ENCODE peak calls at places on chromosomes 5 and 9, in six cellular contexts. One of them, this sample, is unnamed.

GRCh38 chr9:5949103-5949699 is 58.5 kb downstream of the MLANA start:
- DNase-seq in mammary epithelial cell: peak; percentile 21
- DNase-seq in epithelial cell of esophagus: peak; percentile 59
- DNase-seq in lower leg skin: peak; percentile 29
- DNase-seq in WTC11: no peak
- DNase-seq in GM10248: no peak
- DNase-seq in this sample: no peak

GRCh38 chr5:36396640-36397039 is 94.9 kb upstream of the RANBP3L start:
- DNase-seq in mammary epithelial cell: no peak
- DNase-seq in epithelial cell of esophagus: no peak
- DNase-seq in lower leg skin: no peak
- DNase-seq in WTC11: no peak
- DNase-seq in GM10248: no peak
- DNase-seq in this sample: no peak

GRCh38 chr9:122904466-122904822 is 715 bp downstream of the RC3H2 start:
- DNase-seq in mammary epithelial cell: peak; percentile 47
- DNase-seq in epithelial cell of esophagus: peak; percentile 27
- DNase-seq in lower leg skin: no peak
- DNase-seq in WTC11: peak; percentile 54
- DNase-seq in GM10248: peak; percentile 29
- DNase-seq in this sample: no peak

GRCh38 chr9:35579130-35579529 is 25.9 kb upstream of the TESK1 start:
- DNase-seq in mammary epithelial cell: peak; percentile 49
- DNase-seq in epithelial cell of esophagus: peak; percentile 23
- DNase-seq in lower leg skin: no peak
- DNase-seq in WTC11: no peak
- DNase-seq in GM10248: no peak
- DNase-seq in this sample: no peak

GRCh38 chr9:125889122-125889523 is 141.9 kb downstream of the PBX3 start:
- DNase-seq in mammary epithelial cell: peak; percentile 63
- DNase-seq in epithelial cell of esophagus: peak; percentile 10
- DNase-seq in lower leg skin: no peak
- DNase-seq in WTC11: peak; percentile 16
- DNase-seq in GM10248: peak; percentile 8
- DNase-seq in this sample: no peak

GRCh38 chr5:160419458-160420330 is 813 bp upstream of the SLU7 start:
- DNase-seq in mammary epithelial cell: no peak
- DNase-seq in epithelial cell of esophagus: no peak
- DNase-seq in lower leg skin: no peak
- DNase-seq in WTC11: no peak
- DNase-seq in GM10248: no peak
- DNase-seq in this sample: no peak

GRCh38 chr9:78054180-78054579 is 22.6 kb upstream of the GNAQ start:
- DNase-seq in mammary epithelial cell: peak; percentile 25
- DNase-seq in epithelial cell of esophagus: peak; percentile 57
- DNase-seq in lower leg skin: no peak
- DNase-seq in WTC11: no peak
- DNase-seq in GM10248: no peak
- DNase-seq in this sample: no peak

GRCh38 chr9:122213589-122214413 is 15.0 kb downstream of the LHX6 start:
- DNase-seq in mammary epithelial cell: peak; percentile 84
- DNase-seq in epithelial cell of esophagus: peak; percentile 87
- DNase-seq in lower leg skin: no peak
- DNase-seq in WTC11: peak; percentile 94
- DNase-seq in GM10248: peak; percentile 87
- DNase-seq in this sample: peak; percentile 71

GRCh38 chr5:107396351-107396690 is 274.4 kb downstream of the EFNA5 start:
- DNase-seq in mammary epithelial cell: no peak
- DNase-seq in epithelial cell of esophagus: no peak
- DNase-seq in lower leg skin: no peak
- DNase-seq in WTC11: no peak
- DNase-seq in GM10248: no peak
- DNase-seq in this sample: no peak

GRCh38 chr5:6522983-6523382 is 74.3 kb downstream of the UBE2QL1 start:
- DNase-seq in mammary epithelial cell: no peak
- DNase-seq in epithelial cell of esophagus: no peak
- DNase-seq in lower leg skin: peak; percentile 83
- DNase-seq in WTC11: no peak
- DNase-seq in GM10248: no peak
- DNase-seq in this sample: no peak

GRCh38 chr9:84862786-84863185 is 193.3 kb downstream of the NTRK2 start:
- DNase-seq in mammary epithelial cell: peak; percentile 67
- DNase-seq in epithelial cell of esophagus: peak; percentile 81
- DNase-seq in lower leg skin: no peak
- DNase-seq in WTC11: peak; percentile 74
- DNase-seq in GM10248: no peak
- DNase-seq in this sample: peak; percentile 52

GRCh38 chr5:158326241-158326640 is 467.3 kb upstream of the CLINT1 start:
- DNase-seq in mammary epithelial cell: no peak
- DNase-seq in epithelial cell of esophagus: no peak
- DNase-seq in lower leg skin: no peak
- DNase-seq in WTC11: no peak
- DNase-seq in GM10248: no peak
- DNase-seq in this sample: no peak

GRCh38 chr5:144230806-144231205 is 60.1 kb downstream of the KCTD16 start:
- DNase-seq in mammary epithelial cell: no peak
- DNase-seq in epithelial cell of esophagus: no peak
- DNase-seq in lower leg skin: no peak
- DNase-seq in WTC11: no peak
- DNase-seq in GM10248: no peak
- DNase-seq in this sample: no peak

GRCh38 chr9:78574354-78575036 is 277.6 kb downstream of the PSAT1 start:
- DNase-seq in mammary epithelial cell: no peak
- DNase-seq in epithelial cell of esophagus: peak; percentile 20
- DNase-seq in lower leg skin: no peak
- DNase-seq in WTC11: no peak
- DNase-seq in GM10248: no peak
- DNase-seq in this sample: no peak

GRCh38 chr5:139138109-139138508 is 60.1 kb downstream of the SIL1 start:
- DNase-seq in mammary epithelial cell: peak; percentile 41
- DNase-seq in epithelial cell of esophagus: peak; percentile 16
- DNase-seq in lower leg skin: no peak
- DNase-seq in WTC11: no peak
- DNase-seq in GM10248: no peak
- DNase-seq in this sample: no peak

GRCh38 chr9:25960235-25960634 is 282.0 kb upstream of the TUSC1 start:
- DNase-seq in mammary epithelial cell: no peak
- DNase-seq in epithelial cell of esophagus: no peak
- DNase-seq in lower leg skin: no peak
- DNase-seq in WTC11: no peak
- DNase-seq in GM10248: no peak
- DNase-seq in this sample: no peak

GRCh38 chr9:77841739-77842386 is 189.7 kb downstream of the GNAQ start:
- DNase-seq in mammary epithelial cell: no peak
- DNase-seq in epithelial cell of esophagus: no peak
- DNase-seq in lower leg skin: no peak
- DNase-seq in WTC11: no peak
- DNase-seq in GM10248: no peak
- DNase-seq in this sample: no peak

GRCh38 chr9:73577867-73578266 is 426.2 kb downstream of the ANXA1 start:
- DNase-seq in mammary epithelial cell: peak; percentile 12
- DNase-seq in epithelial cell of esophagus: peak; percentile 71
- DNase-seq in lower leg skin: no peak
- DNase-seq in WTC11: no peak
- DNase-seq in GM10248: no peak
- DNase-seq in this sample: peak; percentile 39

GRCh38 chr5:44807269-44807668 is 1.5 kb upstream of the MRPS30 start:
- DNase-seq in mammary epithelial cell: peak; percentile 71
- DNase-seq in epithelial cell of esophagus: peak; percentile 84
- DNase-seq in lower leg skin: no peak
- DNase-seq in WTC11: no peak
- DNase-seq in GM10248: no peak
- DNase-seq in this sample: no peak

GRCh38 chr9:81456431-81456970 is 232.8 kb downstream of the TLE1 start:
- DNase-seq in mammary epithelial cell: no peak
- DNase-seq in epithelial cell of esophagus: no peak
- DNase-seq in lower leg skin: no peak
- DNase-seq in WTC11: no peak
- DNase-seq in GM10248: no peak
- DNase-seq in this sample: no peak

GRCh38 chr5:77101298-77101697 is 14.2 kb upstream of the ZBED3 start:
- DNase-seq in mammary epithelial cell: peak; percentile 76
- DNase-seq in epithelial cell of esophagus: peak; percentile 80
- DNase-seq in lower leg skin: no peak
- DNase-seq in WTC11: no peak
- DNase-seq in GM10248: no peak
- DNase-seq in this sample: no peak

GRCh38 chr5:82470185-82470584 is 192.0 kb upstream of the RPS23 start:
- DNase-seq in mammary epithelial cell: no peak
- DNase-seq in epithelial cell of esophagus: peak; percentile 22
- DNase-seq in lower leg skin: no peak
- DNase-seq in WTC11: no peak
- DNase-seq in GM10248: no peak
- DNase-seq in this sample: no peak

GRCh38 chr5:82931110-82931509 is 146.1 kb downstream of the TMEM167A start:
- DNase-seq in mammary epithelial cell: peak; percentile 77
- DNase-seq in epithelial cell of esophagus: peak; percentile 89
- DNase-seq in lower leg skin: no peak
- DNase-seq in WTC11: no peak
- DNase-seq in GM10248: no peak
- DNase-seq in this sample: no peak

GRCh38 chr5:135013947-135014570 is 20.0 kb downstream of the PITX1 start:
- DNase-seq in mammary epithelial cell: no peak
- DNase-seq in epithelial cell of esophagus: no peak
- DNase-seq in lower leg skin: no peak
- DNase-seq in WTC11: no peak
- DNase-seq in GM10248: no peak
- DNase-seq in this sample: no peak

GRCh38 chr9:92736816-92737606 is 27.6 kb downstream of the BICD2 start:
- DNase-seq in mammary epithelial cell: peak; percentile 91
- DNase-seq in epithelial cell of esophagus: peak; percentile 89
- DNase-seq in lower leg skin: peak; percentile 70
- DNase-seq in WTC11: no peak
- DNase-seq in GM10248: no peak
- DNase-seq in this sample: no peak

GRCh38 chr9:110257097-110257955 is 1.0 kb upstream of the TXN start:
- DNase-seq in mammary epithelial cell: peak; percentile 58
- DNase-seq in epithelial cell of esophagus: peak; percentile 40
- DNase-seq in lower leg skin: no peak
- DNase-seq in WTC11: no peak
- DNase-seq in GM10248: peak; percentile 24
- DNase-seq in this sample: no peak

GRCh38 chr5:83472508-83473343 is 1.2 kb downstream of the VCAN start:
- DNase-seq in mammary epithelial cell: peak; percentile 27
- DNase-seq in epithelial cell of esophagus: no peak
- DNase-seq in lower leg skin: peak; percentile 92
- DNase-seq in WTC11: peak; percentile 59
- DNase-seq in GM10248: peak; percentile 54
- DNase-seq in this sample: peak; percentile 25

GRCh38 chr5:55187370-55187769 is 14.4 kb upstream of the CDC20B start:
- DNase-seq in mammary epithelial cell: peak; percentile 42
- DNase-seq in epithelial cell of esophagus: peak; percentile 65
- DNase-seq in lower leg skin: no peak
- DNase-seq in WTC11: no peak
- DNase-seq in GM10248: no peak
- DNase-seq in this sample: no peak

GRCh38 chr5:113052041-113052795 is 75.6 kb downstream of the DCP2 start:
- DNase-seq in mammary epithelial cell: no peak
- DNase-seq in epithelial cell of esophagus: no peak
- DNase-seq in lower leg skin: peak; percentile 57
- DNase-seq in WTC11: no peak
- DNase-seq in GM10248: no peak
- DNase-seq in this sample: no peak

GRCh38 chr9:90124961-90125360 is 517.7 kb downstream of the DIRAS2 start:
- DNase-seq in mammary epithelial cell: no peak
- DNase-seq in epithelial cell of esophagus: no peak
- DNase-seq in lower leg skin: no peak
- DNase-seq in WTC11: no peak
- DNase-seq in GM10248: no peak
- DNase-seq in this sample: no peak

GRCh38 chr5:31377284-31377946 is 154.5 kb downstream of the DROSHA start:
- DNase-seq in mammary epithelial cell: no peak
- DNase-seq in epithelial cell of esophagus: no peak
- DNase-seq in lower leg skin: no peak
- DNase-seq in WTC11: no peak
- DNase-seq in GM10248: no peak
- DNase-seq in this sample: no peak

GRCh38 chr5:20335978-20336377 is 348.0 kb upstream of the CDH18 start:
- DNase-seq in mammary epithelial cell: no peak
- DNase-seq in epithelial cell of esophagus: no peak
- DNase-seq in lower leg skin: no peak
- DNase-seq in WTC11: peak; percentile 25
- DNase-seq in GM10248: no peak
- DNase-seq in this sample: no peak

GRCh38 chr9:98164912-98165311 is 27.5 kb downstream of the CORO2A start:
- DNase-seq in mammary epithelial cell: no peak
- DNase-seq in epithelial cell of esophagus: peak; percentile 13
- DNase-seq in lower leg skin: no peak
- DNase-seq in WTC11: no peak
- DNase-seq in GM10248: no peak
- DNase-seq in this sample: no peak

GRCh38 chr5:28725001-28725400 is 1686.6 kb upstream of the CDH9 start:
- DNase-seq in mammary epithelial cell: no peak
- DNase-seq in epithelial cell of esophagus: peak; percentile 38
- DNase-seq in lower leg skin: no peak
- DNase-seq in WTC11: no peak
- DNase-seq in GM10248: no peak
- DNase-seq in this sample: no peak
- TF ChIP-seq CTCF in mammary epithelial cell: no peak
- TF ChIP-seq CTCF in epithelial cell of esophagus: no peak
- TF ChIP-seq CTCF in lower leg skin: no peak
- TF ChIP-seq CTCF in WTC11: no peak
- TF ChIP-seq CTCF in GM10248: no peak
- TF ChIP-seq CTCF in this sample: no peak

DNA sequence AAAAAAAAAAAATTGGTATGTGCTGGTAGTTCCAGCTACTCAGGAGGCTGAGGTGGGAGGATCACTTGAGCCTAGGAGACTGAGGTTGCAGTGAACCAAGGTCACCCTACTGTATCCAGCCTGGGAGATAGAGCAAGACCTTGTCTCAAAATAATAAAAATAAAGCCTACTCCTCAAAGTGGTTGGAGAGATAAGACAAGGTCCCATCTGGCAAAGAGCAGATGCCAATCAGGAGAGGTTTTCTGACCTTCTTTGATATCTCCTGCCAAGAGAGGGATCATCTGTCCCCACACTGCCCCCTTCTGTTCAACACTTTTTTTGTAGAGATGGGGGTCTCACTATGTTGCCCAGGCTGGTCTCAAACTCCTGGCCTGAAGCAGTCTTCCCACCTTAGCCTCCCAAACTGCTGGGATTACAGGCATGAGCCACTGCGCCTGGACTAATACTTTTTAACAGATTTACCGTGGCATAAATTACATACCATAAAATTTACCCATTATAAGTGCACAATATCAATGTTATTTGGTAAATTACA is 64.7 kb downstream of the SH3PXD2B start:
- DNase-seq in mammary epithelial cell: no peak
- DNase-seq in epithelial cell of esophagus: no peak
- DNase-seq in lower leg skin: no peak
- DNase-seq in WTC11: no peak
- DNase-seq in GM10248: no peak
- DNase-seq in this sample: no peak
- TF ChIP-seq CTCF in mammary epithelial cell: no peak
- TF ChIP-seq CTCF in epithelial cell of esophagus: no peak
- TF ChIP-seq CTCF in lower leg skin: no peak
- TF ChIP-seq CTCF in WTC11: no peak
- TF ChIP-seq CTCF in GM10248: no peak
- TF ChIP-seq CTCF in this sample: no peak

GRCh38 chr5:73963021-73963420 is 337.0 kb downstream of the ARHGEF28 start:
- DNase-seq in mammary epithelial cell: peak; percentile 63
- DNase-seq in epithelial cell of esophagus: peak; percentile 77
- DNase-seq in lower leg skin: no peak
- DNase-seq in WTC11: no peak
- DNase-seq in GM10248: no peak
- DNase-seq in this sample: no peak
- TF ChIP-seq CTCF in mammary epithelial cell: no peak
- TF ChIP-seq CTCF in epithelial cell of esophagus: no peak
- TF ChIP-seq CTCF in lower leg skin: no peak
- TF ChIP-seq CTCF in WTC11: no peak
- TF ChIP-seq CTCF in GM10248: no peak
- TF ChIP-seq CTCF in this sample: no peak

GRCh38 chr9:3181049-3181953 is 337.4 kb upstream of the PUM3 start:
- DNase-seq in mammary epithelial cell: peak; percentile 60
- DNase-seq in epithelial cell of esophagus: peak; percentile 80
- DNase-seq in lower leg skin: no peak
- DNase-seq in WTC11: peak; percentile 75
- DNase-seq in GM10248: peak; percentile 43
- DNase-seq in this sample: peak; percentile 73
- TF ChIP-seq CTCF in mammary epithelial cell: peak; percentile 38
- TF ChIP-seq CTCF in epithelial cell of esophagus: peak; percentile 60
- TF ChIP-seq CTCF in lower leg skin: no peak
- TF ChIP-seq CTCF in WTC11: no peak
- TF ChIP-seq CTCF in GM10248: peak; percentile 18
- TF ChIP-seq CTCF in this sample: peak; percentile 46